ENCODE peak calls at places on chromosomes 4 and X, in ten cellular contexts. S is fibroblast of mammary gland; U is endothelial cell; J is natural killer cell; L is WTC11; K is endodermal cell; Z is suprapubic skin; X is Calu3; G is cardiac muscle cell; Y is activated CD8-positive, alpha-beta T cell treated with anti-CD3 and anti-CD28 coated beads for 36 hours. V is an unnamed sample.

GRCh38 chr4:42703776-42704175 is 46.9 kb upstream of the ATP8A1 start:
- DNase-seq in S (no peak), Z (no peak), L (no peak), Y (no peak), J (no peak), K (no peak), U (no peak), X (no peak), G (no peak), V (no peak)

GRCh38 chr4:5711479-5712184 is 631 bp downstream of the EVC start:
- DNase-seq in S (peak), K (peak), Z (no peak), L (peak), X (no peak), J (no peak), G (no peak), Y (peak), U (peak), V (no peak)

GRCh38 chrX:46209768-46210167 is 335.5 kb downstream of the ZNF674 start:
- DNase-seq in J (no peak), S (no peak), K (no peak), Y (no peak), L (no peak), U (no peak), G (no peak), X (peak), Z (no peak), V (no peak)

GRCh38 chrX:20743054-20743453 is 476.3 kb upstream of the RPS6KA3 start:
- DNase-seq in G (no peak), U (no peak), K (no peak), L (no peak), Z (no peak), X (no peak), S (no peak), J (no peak), Y (no peak), V (no peak)

GRCh38 chrX:148441387-148441786 is 59.0 kb upstream of the AFF2 start:
- DNase-seq in L (peak), Y (no peak), K (peak), S (no peak), J (no peak), U (no peak), X (no peak), G (no peak), Z (no peak), V (no peak)

GRCh38 chr4:139523076-139523475 is 32.9 kb downstream of the SETD7 start:
- DNase-seq in U (no peak), Z (no peak), X (no peak), L (no peak), J (no peak), S (no peak), K (no peak), G (no peak), Y (no peak), V (no peak)

GRCh38 chr4:172736046-172736445 is 432.6 kb upstream of the GALNT7 start:
- DNase-seq in X (no peak), G (no peak), L (no peak), J (no peak), U (no peak), Y (no peak), S (no peak), K (no peak), Z (no peak), V (no peak)

GRCh38 chrX:44828008-44828605 is 15.7 kb upstream of the DUSP21 start:
- DNase-seq in K (no peak), L (no peak), J (no peak), U (no peak), G (no peak), Y (no peak), Z (no peak), X (no peak), S (peak), V (no peak)

GRCh38 chrX:125758819-125759218 is 407.3 kb downstream of the DCAF12L2 start:
- DNase-seq in G (no peak), U (no peak), J (no peak), K (no peak), S (no peak), Z (no peak), L (no peak), Y (no peak), X (no peak), V (no peak)

GRCh38 chr4:172709376-172709775 is 459.2 kb upstream of the GALNT7 start:
- DNase-seq in Z (no peak), S (no peak), X (no peak), G (peak), Y (no peak), K (peak), U (no peak), J (no peak), L (peak), V (no peak)

GRCh38 chr4:76459291-76459723 is 24.3 kb downstream of the SHROOM3 start:
- DNase-seq in X (no peak), U (peak), G (peak), S (peak), L (peak), Y (no peak), Z (no peak), K (peak), J (no peak), V (no peak)

GRCh38 chr4:13912966-13913365 is 285.4 kb upstream of the BOD1L1 start:
- DNase-seq in Y (no peak), K (no peak), Z (no peak), L (no peak), X (no peak), G (no peak), U (no peak), J (no peak), S (peak), V (no peak)

GRCh38 chr4:151313306-151314028 is 11.9 kb downstream of the SH3D19 start:
- DNase-seq in G (no peak), X (peak), J (no peak), L (no peak), S (no peak), K (no peak), U (no peak), Y (no peak), Z (no peak), V (no peak)

GRCh38 chr4:57023104-57023503 is 44.4 kb downstream of the POLR2B start:
- DNase-seq in Y (no peak), U (no peak), L (no peak), G (no peak), Z (no peak), S (peak), X (no peak), K (no peak), J (no peak), V (no peak)

GRCh38 chrX:123731258-123731986 is 1.4 kb downstream of the THOC2 start:
- DNase-seq in L (no peak), K (no peak), Y (peak), U (no peak), X (no peak), J (no peak), S (peak), G (peak), Z (no peak), V (no peak)

GRCh38 chr4:73864365-73864764 is 4.8 kb upstream of the CXCL1 start:
- DNase-seq in Z (no peak), U (no peak), Y (no peak), L (peak), K (peak), X (peak), J (no peak), S (no peak), G (peak), V (peak)

GRCh38 chrX:41518127-41518840 is 71.1 kb downstream of the NYX start:
- DNase-seq in U (no peak), S (no peak), L (no peak), Y (peak), J (no peak), X (no peak), G (no peak), Z (no peak), K (no peak), V (no peak)

GRCh38 chr4:3598695-3599227 is 66.5 kb upstream of the LRPAP1 start:
- DNase-seq in L (no peak), U (no peak), K (no peak), X (no peak), S (no peak), Z (no peak), G (no peak), Y (no peak), J (no peak), V (no peak)

GRCh38 chr4:86220137-86220536 is 139.7 kb downstream of the MAPK10 start:
- DNase-seq in U (no peak), S (peak), K (no peak), J (no peak), X (no peak), Z (no peak), G (no peak), L (no peak), Y (no peak), V (no peak)

GRCh38 chr4:41219421-41219950 is 5.1 kb upstream of the APBB2 start:
- DNase-seq in J (no peak), L (no peak), U (no peak), Z (no peak), Y (no peak), S (no peak), X (no peak), K (no peak), G (no peak), V (no peak)

GRCh38 chrX:136162827-136163427 is 15.6 kb downstream of the FHL1 start:
- DNase-seq in Y (peak), Z (no peak), J (no peak), G (peak), L (peak), K (peak), X (peak), S (peak), U (peak), V (peak)

GRCh38 chr4:64497526-64497925 is 88.3 kb upstream of the TECRL start:
- DNase-seq in X (no peak), J (no peak), L (no peak), Y (no peak), S (no peak), U (no peak), G (no peak), K (no peak), Z (no peak), V (no peak)

GRCh38 chr4:96162631-96163030 is 322.7 kb downstream of the PDHA2 start:
- DNase-seq in Y (no peak), U (no peak), J (no peak), Z (no peak), K (no peak), G (no peak), X (no peak), S (peak), L (no peak), V (no peak)

GRCh38 chr4:167025651-167026050 is 208.6 kb downstream of the SPOCK3 start:
- DNase-seq in G (no peak), U (no peak), S (no peak), X (no peak), J (no peak), Z (no peak), Y (no peak), K (no peak), L (no peak), V (no peak)

GRCh38 chrX:45322382-45322781 is 121.7 kb upstream of the DIPK2B start:
- DNase-seq in S (peak), L (peak), Z (no peak), J (no peak), U (no peak), G (peak), Y (peak), X (peak), K (peak), V (no peak)

GRCh38 chr4:183987987-183988392 is 82.9 kb downstream of the STOX2 start:
- DNase-seq in K (peak), L (no peak), J (no peak), S (peak), U (peak), Z (peak), X (peak), Y (no peak), G (peak), V (no peak)

GRCh38 chr4:6069845-6070709 is 51.8 kb upstream of the C4orf50 start:
- DNase-seq in J (no peak), U (no peak), Y (no peak), X (no peak), L (no peak), G (no peak), Z (no peak), K (no peak), S (no peak), V (no peak)

GRCh38 chr4:174631901-174632758 is 109.8 kb upstream of the HPGD start:
- DNase-seq in J (no peak), L (no peak), X (peak), Z (no peak), Y (peak), G (peak), S (peak), U (no peak), K (no peak), V (peak)

GRCh38 chrX:97524997-97525396 is 641.3 kb downstream of the RPA4 start:
- DNase-seq in Z (no peak), K (no peak), G (no peak), J (no peak), Y (no peak), U (peak), S (no peak), X (no peak), L (no peak), V (no peak)

GRCh38 chrX:69158166-69159040 is 6.8 kb downstream of the PJA1 start:
- DNase-seq in K (peak), U (peak), L (peak), Y (peak), G (peak), X (peak), Z (no peak), J (no peak), S (peak), V (peak)

GRCh38 chr4:38856524-38857337 is at the start of gene TLR6:
- DNase-seq in J (no peak), L (peak), Z (no peak), Y (peak), K (peak), X (peak), U (peak), S (peak), G (peak), V (peak)

GRCh38 chr4:24824720-24825119 is 29.3 kb downstream of the SOD3 start:
- DNase-seq in X (no peak), G (peak), Z (no peak), J (no peak), U (no peak), K (no peak), Y (no peak), L (no peak), S (no peak), V (no peak)

GRCh38 chr4:42436950-42437349 is 39.7 kb downstream of the SHISA3 start:
- DNase-seq in G (no peak), J (no peak), S (no peak), U (no peak), X (no peak), L (no peak), K (no peak), Z (no peak), Y (no peak), V (no peak)

GRCh38 chr4:11537846-11538245 is 109.2 kb upstream of the HS3ST1 start:
- DNase-seq in U (no peak), X (no peak), Z (no peak), J (no peak), G (no peak), Y (no peak), L (no peak), K (no peak), S (no peak), V (no peak)

GRCh38 chrX:29561417-29561816 is 653.9 kb upstream of the MAGEB2 start:
- DNase-seq in K (no peak), J (no peak), Y (no peak), U (no peak), S (peak), X (peak), Z (no peak), G (no peak), L (no peak), V (no peak)

GRCh38 chr4:102858828-102859464 is 9.8 kb upstream of the CISD2 start:
- DNase-seq in J (no peak), K (no peak), G (no peak), Y (no peak), X (no peak), Z (no peak), U (no peak), S (no peak), L (no peak), V (no peak)

GRCh38 chr4:102862747-102863146 is 6.0 kb upstream of the CISD2 start:
- DNase-seq in K (no peak), Z (no peak), S (no peak), Y (no peak), J (no peak), U (no peak), G (no peak), X (no peak), L (no peak), V (no peak)

GRCh38 chr4:102860928-102861327 is 7.9 kb upstream of the CISD2 start:
- DNase-seq in Z (no peak), Y (no peak), U (no peak), G (no peak), X (no peak), K (no peak), S (no peak), L (no peak), J (no peak), V (no peak)

GRCh38 chr4:102867278-102868152 is 1.3 kb upstream of the CISD2 start:
- DNase-seq in S (no peak), L (no peak), U (no peak), Z (no peak), K (no peak), G (no peak), X (no peak), J (no peak), Y (no peak), V (no peak)

DNA sequence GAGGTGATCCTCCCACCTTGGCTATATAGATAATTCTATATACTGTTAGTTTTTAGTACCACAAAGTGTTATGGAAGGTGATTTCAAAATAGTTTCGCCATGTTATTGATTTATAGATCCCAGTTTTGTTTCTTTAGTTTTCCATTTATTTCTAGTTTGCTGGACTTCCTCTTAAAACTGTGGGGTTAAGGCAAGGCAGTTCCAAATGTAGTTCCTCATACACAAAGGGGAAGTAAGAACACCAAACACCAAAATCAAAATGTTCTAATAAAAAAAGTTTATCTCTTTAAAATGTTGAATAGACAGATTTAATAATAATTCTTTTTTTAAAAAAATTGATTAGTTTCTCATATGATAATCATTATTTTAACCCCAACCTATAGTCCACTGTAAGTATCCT is 6.8 kb upstream of the CISD2 start:
- DNase-seq in L (no peak), X (no peak), Y (no peak), Z (no peak), G (no peak), S (no peak), U (no peak), K (no peak), J (no peak), V (no peak)
- TF ChIP-seq CTCF in L (no peak), X (no peak), Y (no peak), Z (no peak), G (no peak), S (no peak), U (no peak), K (no peak), J (no peak), V (no peak)

GRCh38 chr4:55617587-55618197 is 18.4 kb downstream of the NMU start:
- DNase-seq in G (no peak), Y (no peak), U (no peak), X (no peak), Z (no peak), K (no peak), S (no peak), J (no peak), L (no peak), V (peak)

GRCh38 chr4:55613621-55614020 is 21.6 kb upstream of the PDCL2 start:
- DNase-seq in L (no peak), S (no peak), K (no peak), Y (no peak), G (no peak), U (no peak), Z (no peak), X (no peak), J (no peak), V (no peak)

GRCh38 chr4:55615008-55615407 is 21.1 kb downstream of the NMU start:
- DNase-seq in J (no peak), Y (no peak), X (no peak), G (no peak), S (no peak), U (no peak), Z (no peak), L (no peak), K (no peak), V (no peak)

DNA sequence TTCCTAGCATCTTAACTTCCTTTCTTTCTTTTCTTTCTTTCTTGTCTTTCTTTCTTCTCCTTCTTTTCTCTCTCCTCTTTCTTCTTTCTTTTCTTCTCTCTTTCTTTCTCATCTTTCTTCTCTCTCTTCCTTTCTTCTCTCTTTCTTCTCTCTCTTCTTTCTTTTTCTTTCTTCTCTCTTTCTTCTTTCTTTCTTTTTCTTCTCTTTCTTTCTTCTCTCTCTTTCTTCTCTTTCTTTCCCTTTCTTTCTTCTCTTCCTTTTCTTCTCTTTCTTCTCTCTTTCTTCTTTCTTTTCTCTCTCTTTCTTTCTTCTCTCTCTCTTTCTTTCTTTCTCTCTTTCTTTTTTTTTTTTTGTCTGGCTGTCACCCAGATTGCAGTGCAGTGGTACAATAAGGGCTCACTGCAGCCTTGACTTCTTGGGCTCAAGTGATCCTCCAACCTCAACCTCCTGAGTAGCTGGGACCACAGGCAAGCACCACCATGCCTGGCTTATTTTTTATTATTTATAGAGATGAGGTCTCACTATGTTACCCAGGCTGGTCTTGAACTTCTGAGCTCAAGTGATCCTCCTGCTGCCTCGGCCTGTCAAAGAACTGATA is 17.5 kb downstream of the NMU start:
- DNase-seq in L (no peak), S (no peak), X (no peak), U (no peak), J (no peak), K (no peak), Y (no peak), G (no peak), Z (no peak), V (no peak)
- TF ChIP-seq CTCF in L (no peak), S (no peak), X (no peak), U (no peak), J (no peak), K (no peak), Y (peak), G (no peak), Z (no peak), V (no peak)

GRCh38 chr4:186030795-186031194 is 38.2 kb upstream of the TLR3 start:
- DNase-seq in Z (no peak), Y (no peak), L (no peak), K (no peak), G (no peak), X (no peak), J (no peak), U (no peak), S (no peak), V (no peak)

GRCh38 chr4:186027405-186027804 is 41.6 kb upstream of the TLR3 start:
- DNase-seq in L (no peak), J (no peak), K (no peak), S (no peak), U (no peak), Z (no peak), Y (peak), G (no peak), X (peak), V (no peak)

GRCh38 chr4:186029731-186030421 is 39.1 kb upstream of the TLR3 start:
- DNase-seq in U (no peak), K (peak), G (no peak), X (no peak), J (no peak), L (peak), Y (no peak), Z (peak), S (peak), V (no peak)

GRCh38 chr4:186033027-186033426 is 35.9 kb upstream of the TLR3 start:
- DNase-seq in U (no peak), L (no peak), G (no peak), S (no peak), Y (no peak), J (no peak), X (no peak), K (no peak), Z (no peak), V (no peak)

GRCh38 chr4:186032259-186032658 is 36.7 kb upstream of the TLR3 start:
- DNase-seq in G (peak), S (no peak), X (no peak), K (peak), Y (no peak), U (no peak), L (no peak), Z (no peak), J (no peak), V (no peak)
- TF ChIP-seq CTCF in G (peak), S (no peak), X (no peak), K (peak), Y (no peak), U (no peak), L (no peak), Z (no peak), J (no peak), V (no peak)

GRCh38 chrX:131816551-131817136 is 206.5 kb upstream of the STK26 start:
- DNase-seq in Y (peak), Z (peak), G (no peak), J (peak), U (no peak), K (no peak), S (peak), L (no peak), X (no peak), V (peak)
- TF ChIP-seq CTCF in Y (no peak), Z (no peak), G (no peak), J (peak), U (no peak), K (no peak), S (peak), L (no peak), X (no peak), V (peak)

DNA sequence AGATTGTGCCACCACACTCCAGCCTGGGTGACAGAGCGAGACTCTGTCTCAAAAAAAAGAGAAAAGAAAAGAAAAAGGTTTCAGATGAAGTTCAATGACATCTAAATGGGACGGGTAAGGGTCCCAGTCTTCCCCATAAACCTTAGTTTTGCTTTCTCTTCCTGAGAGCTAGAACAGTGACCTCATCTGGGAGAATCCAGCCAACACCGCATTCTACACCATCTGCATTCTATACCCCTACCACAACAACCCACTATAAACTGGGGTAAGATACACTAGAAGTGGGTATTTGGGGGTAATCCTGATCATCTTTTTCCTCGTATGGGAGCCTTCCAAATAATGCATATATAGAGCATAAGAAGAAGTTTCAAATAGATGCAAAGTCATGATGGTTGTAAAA is 18.2 kb downstream of the SLC25A43 start:
- DNase-seq in G (no peak), Z (no peak), J (no peak), Y (no peak), U (no peak), K (no peak), L (no peak), X (no peak), S (no peak), V (no peak)
- TF ChIP-seq CTCF in G (no peak), Z (no peak), J (no peak), Y (no peak), U (no peak), K (no peak), L (no peak), X (no peak), S (no peak), V (no peak)

V was measured in GM10248.